ENCODE peak calls at places on chromosomes 6 and 20, in six cellular contexts. E is AG09319, H is GM20000, F is right atrium auricular region, B is cardiac fibroblast, T is left lung. Z is an unnamed sample.
A peak's percentile ranks its signal among the peaks of the same experiment; 100 is the strongest.

GRCh38 chr6:160921095-160921494 is 70.5 kb upstream of the MAP3K4 start:
- DNase-seq in E (no peak), H (no peak), F (no peak), B (peak; percentile 52), T (no peak), Z (no peak)

GRCh38 chr6:144637535-144637934 is 352.4 kb downstream of the UTRN start:
- DNase-seq in E (no peak), H (no peak), F (no peak), B (no peak), T (no peak), Z (no peak)

GRCh38 chr6:35318200-35318844 is 20.7 kb downstream of the DEF6 start:
- DNase-seq in E (no peak), H (no peak), F (peak; percentile 69), B (peak; percentile 79), T (peak; percentile 85), Z (peak; percentile 83)

GRCh38 chr20:6081236-6081635 is 27.4 kb upstream of the LRRN4 start:
- DNase-seq in E (peak; percentile 20), H (no peak), F (no peak), B (peak; percentile 67), T (no peak), Z (peak; percentile 50)

GRCh38 chr6:72748759-72749158 is 126.9 kb downstream of the KCNQ5 start:
- DNase-seq in E (peak; percentile 80), H (no peak), F (no peak), B (peak; percentile 76), T (no peak), Z (peak; percentile 31)

GRCh38 chr6:42978487-42978792 is 541 bp downstream of the PEX6 start:
- DNase-seq in E (no peak), H (peak; percentile 48), F (no peak), B (no peak), T (peak; percentile 39), Z (peak; percentile 18)

GRCh38 chr20:58626076-58626475 is 25.0 kb upstream of the STX16 start:
- DNase-seq in E (no peak), H (no peak), F (no peak), B (no peak), T (no peak), Z (no peak)

GRCh38 chr20:407097-407952 is 774 bp upstream of the RBCK1 start:
- DNase-seq in E (peak; percentile 44), H (peak; percentile 94), F (peak; percentile 81), B (peak; percentile 80), T (peak; percentile 81), Z (peak; percentile 81)

GRCh38 chr20:13424174-13424833 is 203.2 kb downstream of the ISM1 start:
- DNase-seq in E (no peak), H (no peak), F (no peak), B (no peak), T (no peak), Z (no peak)

GRCh38 chr20:57669626-57670025 is 40.2 kb downstream of the PMEPA1 start:
- DNase-seq in E (no peak), H (no peak), F (no peak), B (no peak), T (no peak), Z (no peak)

GRCh38 chr6:87105823-87106222 is 10.9 kb upstream of the CGA start:
- DNase-seq in E (no peak), H (no peak), F (no peak), B (peak; percentile 4), T (no peak), Z (peak; percentile 52)

GRCh38 chr6:107244742-107245470 is 129.6 kb upstream of the BEND3 start:
- DNase-seq in E (no peak), H (no peak), F (no peak), B (no peak), T (no peak), Z (no peak)

GRCh38 chr6:39430968-39431523 is 108.5 kb upstream of the KCNK16 start:
- DNase-seq in E (no peak), H (no peak), F (no peak), B (no peak), T (peak; percentile 57), Z (peak; percentile 19)

GRCh38 chr6:148693882-148694484 is 52.8 kb upstream of the UST start:
- DNase-seq in E (no peak), H (no peak), F (no peak), B (no peak), T (no peak), Z (no peak)

GRCh38 chr6:49326337-49326736 is 136.7 kb downstream of the MMUT start:
- DNase-seq in E (no peak), H (no peak), F (no peak), B (peak; percentile 88), T (no peak), Z (peak; percentile 87)

GRCh38 chr20:62365814-62366369 is 1.2 kb downstream of the LAMA5 start:
- DNase-seq in E (no peak), H (no peak), F (no peak), B (peak; percentile 36), T (no peak), Z (no peak)

GRCh38 chr6:22149081-22149480 is 147.8 kb downstream of the PRL start:
- DNase-seq in E (no peak), H (no peak), F (no peak), B (no peak), T (no peak), Z (no peak)

GRCh38 chr20:53847843-53848185 is 222.6 kb downstream of the BCAS1 start:
- DNase-seq in E (no peak), H (no peak), F (no peak), B (no peak), T (no peak), Z (no peak)

GRCh38 chr20:15811951-15812350 is 761.3 kb downstream of the KIF16B start:
- DNase-seq in E (no peak), H (no peak), F (no peak), B (no peak), T (no peak), Z (no peak)

GRCh38 chr6:111789593-111789992 is 83.7 kb downstream of the FYN start:
- DNase-seq in E (no peak), H (no peak), F (no peak), B (peak; percentile 73), T (no peak), Z (peak; percentile 50)

GRCh38 chr6:6412221-6412620 is 91.8 kb upstream of the F13A1 start:
- DNase-seq in E (no peak), H (no peak), F (no peak), B (no peak), T (no peak), Z (no peak)

GRCh38 chr6:158663465-158664167 is 13.8 kb downstream of the SYTL3 start:
- DNase-seq in E (no peak), H (no peak), F (no peak), B (no peak), T (no peak), Z (no peak)

GRCh38 chr20:34112600-34113061 is 588 bp upstream of the EIF2S2 start:
- DNase-seq in E (no peak), H (peak; percentile 37), F (peak; percentile 60), B (peak; percentile 65), T (peak; percentile 38), Z (peak; percentile 66)

GRCh38 chr6:156058356-156058755 is 602.7 kb upstream of the NOX3 start:
- DNase-seq in E (no peak), H (no peak), F (no peak), B (no peak), T (no peak), Z (no peak)

GRCh38 chr6:84422380-84422968 is 195.0 kb upstream of the CEP162 start:
- DNase-seq in E (no peak), H (peak; percentile 28), F (peak; percentile 69), B (peak; percentile 85), T (no peak), Z (peak; percentile 91)

DNA sequence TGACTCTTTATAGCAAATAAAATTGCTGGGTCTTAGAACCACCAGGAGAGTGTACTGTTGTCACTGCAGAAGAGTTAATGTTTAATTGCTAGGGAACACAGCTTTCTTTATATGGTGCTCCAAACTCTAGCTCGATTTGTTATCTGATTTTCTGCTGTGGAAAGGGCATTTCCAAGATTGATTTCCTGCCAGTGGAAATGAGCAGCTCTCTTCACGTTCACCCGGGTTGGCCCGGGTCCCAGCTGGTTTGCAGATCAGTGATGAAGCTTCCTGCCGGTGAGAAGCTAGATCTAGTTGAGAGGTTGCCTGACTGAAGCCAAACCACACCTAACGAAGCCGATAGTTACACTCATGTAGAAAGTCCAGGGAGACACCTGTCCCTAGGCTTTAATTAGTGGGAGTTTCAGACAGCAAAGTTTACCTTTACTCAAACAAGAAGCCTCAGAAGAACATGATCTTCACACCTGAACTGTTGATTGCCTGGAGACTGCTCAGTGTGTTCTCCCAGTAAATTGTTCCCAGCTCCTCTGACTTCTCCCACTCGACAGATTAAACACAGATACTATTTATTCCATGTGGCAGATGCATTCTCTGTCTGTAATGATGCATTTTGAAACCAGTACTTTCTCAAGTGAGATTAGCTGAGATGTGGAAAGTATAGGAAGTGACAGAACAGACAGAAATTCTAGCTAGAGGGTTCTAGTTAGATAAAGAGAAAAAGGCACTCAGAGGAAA is 27.8 kb downstream of the PAQR8 start:
- DNase-seq in E (no peak), H (peak; percentile 70), F (peak; percentile 59), B (peak; percentile 42), T (peak; percentile 56), Z (peak; percentile 45)
- TF ChIP-seq CTCF in E (no peak), H (no peak), F (no peak), B (no peak), T (no peak), Z (no peak)

DNA sequence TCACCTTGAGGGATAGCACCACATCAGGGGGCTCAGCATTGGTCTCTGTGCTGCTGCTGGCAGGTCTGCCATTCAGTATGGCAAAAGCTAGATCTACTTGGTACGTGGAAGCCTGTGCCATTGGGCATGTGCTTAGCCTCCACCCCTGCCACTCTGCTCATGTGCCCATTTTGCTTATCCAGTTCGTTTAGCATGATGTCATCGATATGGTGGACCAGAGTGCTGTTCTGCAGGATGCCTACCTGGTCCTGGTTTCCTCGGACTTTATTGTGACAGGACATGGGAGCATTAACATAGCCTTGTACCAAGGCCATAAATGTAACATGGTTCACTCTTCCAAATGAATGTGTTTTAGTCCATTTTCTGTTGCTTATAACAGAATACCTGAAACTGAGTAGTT is 67.4 kb upstream of the BMP6 start:
- DNase-seq in E (no peak), H (no peak), F (no peak), B (no peak), T (no peak), Z (no peak)
- TF ChIP-seq CTCF in E (no peak), H (no peak), F (no peak), B (no peak), T (no peak), Z (no peak)

DNA sequence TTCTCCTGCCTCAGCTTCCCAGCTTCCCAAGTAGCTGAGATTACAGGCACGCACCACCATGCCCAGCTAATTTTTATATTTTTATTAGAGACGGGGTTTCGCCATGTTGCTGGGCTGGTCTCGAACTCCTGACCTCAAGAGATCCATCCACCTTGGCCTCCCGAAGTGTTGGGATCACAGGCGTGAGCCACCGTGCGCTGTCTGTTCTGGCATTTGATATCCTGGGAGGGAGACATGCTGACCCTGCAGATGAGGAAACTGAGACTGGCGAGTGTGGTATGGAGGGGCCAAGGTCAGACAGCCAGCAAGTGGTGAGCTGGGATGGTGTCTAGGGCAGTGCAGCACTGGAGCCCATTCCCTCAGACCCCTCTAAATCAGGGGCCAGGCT is 44.6 kb downstream of the SRC start:
- DNase-seq in E (no peak), H (no peak), F (no peak), B (no peak), T (peak; percentile 7), Z (no peak)
- TF ChIP-seq CTCF in E (no peak), H (no peak), F (no peak), B (no peak), T (no peak), Z (no peak)

DNA sequence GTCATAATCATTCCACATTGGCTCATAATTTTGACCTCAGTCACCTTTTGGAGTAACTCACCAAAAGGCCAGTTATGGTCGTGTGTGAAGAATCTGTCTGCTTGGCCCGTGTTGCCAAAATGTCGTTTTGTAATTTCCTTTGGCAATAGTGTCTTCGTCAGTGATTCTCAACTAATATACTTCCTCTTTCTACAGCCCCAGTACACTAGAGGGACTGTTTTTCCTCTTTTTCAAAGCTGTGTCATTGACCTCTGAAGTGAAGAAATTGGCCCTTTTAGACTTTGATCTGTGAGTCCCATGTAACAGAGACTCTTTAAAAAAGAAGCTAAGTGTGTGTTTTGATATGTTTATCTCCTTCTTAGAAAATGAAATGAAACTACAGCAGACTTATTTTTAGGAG is 5.2 kb downstream of the FOXO3 start:
- DNase-seq in E (no peak), H (peak; percentile 44), F (peak; percentile 79), B (peak; percentile 86), T (no peak), Z (peak; percentile 75)
- TF ChIP-seq CTCF in E (peak; percentile 31), H (no peak), F (peak; percentile 33), B (peak; percentile 20), T (no peak), Z (peak; percentile 33)